ENCODE peak calls at places on chromosome X, in nine cellular contexts. Z is MCF 10A; K is caudate nucleus; V is activated CD4-positive, alpha-beta T cell treated with anti-CD3 and anti-CD28 coated beads, Interleukin-2, amount 50 U/mL, for 1 hour; L is nephron progenitor cell; F is activated naive CD8-positive, alpha-beta T cell treated with anti-CD3 and anti-CD28 coated beads for 36 hours; O is GM04504; A is cardiac fibroblast; I is memory B cell. T is an unnamed sample.
A peak's percentile ranks its signal among the peaks of the same experiment; 100 is the strongest.

GRCh38 chrX:1389181-1389992 is 2.5 kb downstream of the SLC25A6 start:
- DNase-seq in Z (no peak), K (no peak), V (no peak), L (no peak), F (no peak), O (no peak), A (no peak), I (no peak), T (no peak)

GRCh38 chrX:153688071-153688470 is 345 bp downstream of the SLC6A8 start:
- DNase-seq in Z (no peak), K (no peak), V (no peak), L (no peak), F (no peak), O (no peak), A (no peak), I (no peak), T (no peak)

GRCh38 chrX:42604302-42604701 is 173.7 kb downstream of the PPP1R2C start:
- DNase-seq in Z (no peak), K (no peak), V (no peak), L (no peak), F (no peak), O (no peak), A (no peak), I (no peak), T (no peak)

GRCh38 chrX:7145454-7145853 is 2.1 kb upstream of the STS start:
- DNase-seq in Z (no peak), K (no peak), V (no peak), L (no peak), F (no peak), O (no peak), A (no peak), I (no peak), T (no peak)

GRCh38 chrX:47091149-47091775 is 13.0 kb downstream of the RGN start:
- DNase-seq in Z (no peak), K (no peak), V (no peak), L (no peak), F (no peak), O (no peak), A (no peak), I (no peak), T (no peak)

GRCh38 chrX:108165349-108166111 is 74.0 kb downstream of the ATG4A start:
- DNase-seq in Z (peak; percentile 48), K (no peak), V (no peak), L (peak; percentile 20), F (no peak), O (peak; percentile 6), A (peak; percentile 63), I (no peak), T (no peak)

GRCh38 chrX:104913348-104913747 is 307.1 kb downstream of the TEX13A start:
- DNase-seq in Z (peak; percentile 33), K (no peak), V (no peak), L (no peak), F (no peak), O (peak; percentile 0), A (peak; percentile 9), I (no peak), T (no peak)

GRCh38 chrX:154986826-154987575 is 35.5 kb downstream of the F8 start:
- DNase-seq in Z (no peak), K (no peak), V (no peak), L (no peak), F (no peak), O (no peak), A (peak; percentile 19), I (no peak), T (no peak)

GRCh38 chrX:102129473-102129872 is 4.0 kb downstream of the TCEAL2 start:
- DNase-seq in Z (peak; percentile 25), K (no peak), V (no peak), L (no peak), F (no peak), O (no peak), A (peak; percentile 26), I (no peak), T (no peak)

GRCh38 chrX:42384956-42385355 is 393.0 kb downstream of the PPP1R2C start:
- DNase-seq in Z (peak; percentile 69), K (no peak), V (no peak), L (no peak), F (no peak), O (no peak), A (no peak), I (no peak), T (no peak)

GRCh38 chrX:16136080-16136479 is 12.7 kb downstream of the GRPR start:
- DNase-seq in Z (no peak), K (no peak), V (no peak), L (no peak), F (no peak), O (no peak), A (no peak), I (no peak), T (no peak)

GRCh38 chrX:25131055-25131454 is 115.3 kb upstream of the ARX start:
- DNase-seq in Z (peak; percentile 5), K (no peak), V (no peak), L (no peak), F (no peak), O (no peak), A (peak; percentile 8), I (no peak), T (no peak)

GRCh38 chrX:116230136-116230886 is 59.8 kb downstream of the AGTR2 start:
- DNase-seq in Z (no peak), K (no peak), V (no peak), L (no peak), F (no peak), O (no peak), A (peak; percentile 0), I (no peak), T (no peak)

GRCh38 chrX:12894074-12894691 is 12.2 kb upstream of the TLR8 start:
- DNase-seq in Z (peak; percentile 53), K (no peak), V (peak; percentile 33), L (peak; percentile 29), F (peak; percentile 28), O (no peak), A (peak; percentile 35), I (peak; percentile 39), T (peak; percentile 48)

GRCh38 chrX:121308276-121308805 is 260.9 kb downstream of the GLUD2 start:
- DNase-seq in Z (peak; percentile 50), K (no peak), V (no peak), L (peak; percentile 12), F (peak; percentile 44), O (peak; percentile 14), A (peak; percentile 83), I (no peak), T (peak; percentile 78)

GRCh38 chrX:83829874-83830273 is 31.1 kb upstream of the CYLC1 start:
- DNase-seq in Z (no peak), K (no peak), V (no peak), L (no peak), F (no peak), O (no peak), A (no peak), I (no peak), T (no peak)